ENCODE peak calls at places on chromosomes 16 and 17, in four cellular contexts. I is CD8-positive, alpha-beta T cell; Z is body of pancreas; W is PC-9. D is an unnamed sample. For H3K4me1, the result is how much of the 10 kb centered on the place peaks cover.

GRCh38 chr16:15749985-15750384 is 99.9 kb downstream of the NDE1 start:
- DNase-seq in W (no peak), I (no peak), Z (no peak), D (no peak)

GRCh38 chr17:34852614-34853013 is 108.6 kb downstream of the CCT6B start:
- DNase-seq in Z (no peak), W (no peak), I (no peak), D (no peak)

GRCh38 chr17:66260265-66260664 is 31.1 kb upstream of the APOH start:
- DNase-seq in Z (no peak), W (no peak), I (no peak), D (no peak)

GRCh38 chr17:42055496-42055895 is 5.1 kb upstream of the C17orf113 start:
- DNase-seq in I (no peak), Z (no peak), W (no peak), D (no peak)

GRCh38 chr16:22912654-22913053 is 98.7 kb downstream of the HS3ST2 start:
- DNase-seq in W (no peak), Z (no peak), I (no peak), D (no peak)

GRCh38 chr16:75279277-75279676 is 27.9 kb upstream of the BCAR1 start:
- DNase-seq in Z (peak), I (no peak), W (no peak), D (no peak)

GRCh38 chr17:7587420-7587786 is 2.5 kb downstream of the SOX15 start:
- DNase-seq in Z (no peak), I (no peak), W (peak), D (no peak)

GRCh38 chr16:70437017-70437581 is 1.8 kb downstream of the ST3GAL2 start:
- DNase-seq in I (no peak), W (no peak), Z (no peak), D (no peak)

GRCh38 chr16:57314161-57314785 is 29.8 kb upstream of the PLLP start:
- DNase-seq in Z (no peak), W (no peak), I (no peak), D (no peak)

GRCh38 chr17:21125862-21126261 is 902 bp upstream of the DHRS7B start:
- DNase-seq in I (peak), W (no peak), Z (no peak), D (peak)

GRCh38 chr16:9885876-9886275 is 296.4 kb downstream of the GRIN2A start:
- DNase-seq in Z (no peak), W (no peak), I (no peak), D (no peak)

GRCh38 chr17:38592487-38592886 is 13.3 kb downstream of the SRCIN1 start:
- DNase-seq in Z (no peak), I (no peak), W (no peak), D (no peak)

GRCh38 chr16:16797239-16797638 is 418.3 kb downstream of the NPIPA7 start:
- DNase-seq in Z (no peak), W (no peak), I (no peak), D (no peak)

GRCh38 chr16:29898786-29899515 is 399 bp downstream of the SEZ6L2 start:
- DNase-seq in Z (peak), I (no peak), W (peak), D (no peak)

GRCh38 chr16:24900230-24900629 is 54.5 kb downstream of the SLC5A11 start:
- DNase-seq in W (no peak), I (no peak), Z (no peak), D (no peak)

GRCh38 chr16:27240948-27241531 is 27.5 kb downstream of the NSMCE1 start:
- DNase-seq in W (no peak), Z (no peak), I (no peak), D (no peak)

GRCh38 chr16:27839419-27839818 is 224.1 kb downstream of the GSG1L start:
- DNase-seq in W (peak), Z (no peak), I (no peak), D (no peak)

GRCh38 chr16:7085776-7086175 is 246.9 kb upstream of the RBFOX1 start:
- DNase-seq in W (no peak), I (no peak), Z (no peak), D (no peak)

GRCh38 chr16:19127674-19128131 is 13.9 kb downstream of the ITPRIPL2 start:
- DNase-seq in I (no peak), W (no peak), Z (no peak), D (no peak)

GRCh38 chr16:23155445-23156049 is 6.3 kb upstream of the USP31 start:
- DNase-seq in Z (peak), I (no peak), W (no peak), D (no peak)

GRCh38 chr17:17837380-17837821 is 615 bp upstream of the SREBF1 start:
- DNase-seq in W (peak), I (no peak), Z (peak), D (no peak)

GRCh38 chr16:47657977-47658376 is 196.8 kb downstream of the PHKB start:
- DNase-seq in Z (no peak), W (no peak), I (no peak), D (no peak)

GRCh38 chr17:50630524-50631194 is 4.0 kb upstream of the ABCC3 start:
- DNase-seq in I (peak), Z (peak), W (peak), D (peak)

GRCh38 chr17:21280081-21280518 is 4.4 kb upstream of the MAP2K3 start:
- DNase-seq in Z (peak), W (peak), I (peak), D (peak)

GRCh38 chr17:74921769-74922168 is 1.3 kb downstream of the USH1G start:
- DNase-seq in W (no peak), I (no peak), Z (no peak), D (no peak)

GRCh38 chr16:74627506-74628220 is 20.7 kb upstream of the GLG1 start:
- DNase-seq in Z (peak), W (no peak), I (no peak), D (no peak)

GRCh38 chr17:82527893-82528292 is 8.4 kb downstream of the FOXK2 start:
- DNase-seq in I (no peak), W (no peak), Z (no peak), D (no peak)

GRCh38 chr17:82529914-82530300 is 10.4 kb downstream of the FOXK2 start:
- DNase-seq in W (no peak), Z (no peak), I (no peak), D (no peak)

GRCh38 chr17:82534401-82534812 is 14.9 kb downstream of the FOXK2 start:
- DNase-seq in I (no peak), Z (no peak), W (no peak), D (no peak)

GRCh38 chr17:82528484-82529265 is 9.1 kb downstream of the FOXK2 start:
- DNase-seq in I (no peak), Z (peak), W (peak), D (peak)

GRCh38 chr17:82531431-82531881 is 11.9 kb downstream of the FOXK2 start:
- DNase-seq in I (no peak), Z (no peak), W (no peak), D (no peak)
- H3K4me3 ChIP-seq in I (no peak), Z (no peak), W (no peak), D (no peak)

GRCh38 chr17:59037960-59038359 is 68.7 kb downstream of the TRIM37 start:
- DNase-seq in I (no peak), Z (no peak), W (no peak), D (no peak)
- H3K4me1 ChIP-seq in I (under half), Z (under half), W (under half), D (under half)

GRCh38 chr17:79518330-79519151 is 92.3 kb downstream of the RBFOX3 start:
- DNase-seq in I (peak), Z (no peak), W (no peak), D (no peak)
- H3K4me3 ChIP-seq in I (no peak), Z (no peak), W (no peak), D (no peak)

GRCh38 chr16:85167589-85168537 is 55.6 kb upstream of the CIBAR2 start:
- DNase-seq in W (no peak), I (peak), Z (no peak), D (no peak)
- H3K4me1 ChIP-seq in W (under half), I (under half), Z (half or more), D (under half)

GRCh38 chr17:2719861-2720260 is 8.3 kb upstream of the CLUH start:
- DNase-seq in W (no peak), Z (no peak), I (no peak), D (no peak)
- H3K4me3 ChIP-seq in W (no peak), Z (no peak), I (no peak), D (no peak)

DNA sequence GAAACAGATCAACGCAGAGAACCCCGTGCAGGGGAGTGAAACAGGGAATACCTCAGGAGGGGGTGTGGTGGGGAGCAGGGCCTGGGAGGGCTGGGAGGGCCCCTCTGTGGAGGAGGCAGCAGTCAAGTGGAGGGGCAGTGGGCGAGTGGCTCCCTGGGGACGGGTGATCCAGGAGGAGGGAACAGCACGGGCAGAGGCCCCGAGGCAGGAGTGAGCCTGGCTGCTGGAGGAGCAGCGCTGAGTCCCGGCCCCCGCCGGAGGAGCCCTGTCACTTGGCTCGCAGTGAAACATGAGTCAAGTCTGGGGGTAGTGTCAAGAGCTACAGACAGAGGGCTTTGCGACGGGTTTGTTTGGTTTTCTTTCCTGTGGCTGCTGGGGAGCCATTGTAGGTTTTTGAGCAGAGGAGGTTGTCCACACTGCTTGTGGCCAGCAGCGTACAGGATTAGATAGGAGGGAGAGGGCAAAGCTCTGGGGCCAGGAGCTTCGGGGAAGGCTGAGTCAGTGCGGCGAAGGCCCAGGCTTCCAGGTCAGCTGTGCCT is 115.7 kb upstream of the CIBAR2 start:
- DNase-seq in I (no peak), Z (no peak), W (no peak), D (no peak)
- H3K4me1 ChIP-seq in I (under half), Z (under half), W (under half), D (under half)

GRCh38 chr16:1990336-1991134 is 765 bp downstream of the SYNGR3 start:
- DNase-seq in Z (peak), W (no peak), I (peak), D (peak)
- H3K4me3 ChIP-seq in Z (no peak), W (peak), I (peak), D (peak)

D was measured in CD8-positive, alpha-beta memory T cell.